ENCODE peak calls at places on chromosomes 13 and 19, in five cellular contexts. E is small intestine, B is aorta, S is psoas muscle, P is breast epithelium. R is an unnamed sample. For H3K36me3, the result is how much of the 10 kb centered on the place peaks cover.

GRCh38 chr19:39498262-39499081 is at the start of gene DLL3:
- DNase-seq in E (peak), B (no peak), S (no peak), P (no peak), R (no peak)

GRCh38 chr19:5281588-5281987 is 59.0 kb downstream of the PTPRS start:
- DNase-seq in E (no peak), B (peak), S (peak), P (no peak), R (no peak)

GRCh38 chr13:105231579-105231978 is 1303.9 kb downstream of the EFNB2 start:
- DNase-seq in E (no peak), B (no peak), S (no peak), P (no peak), R (no peak)

GRCh38 chr13:27161980-27162379 is 9.6 kb downstream of the USP12 start:
- DNase-seq in E (no peak), B (no peak), S (no peak), P (no peak), R (no peak)

GRCh38 chr19:42132851-42133528 is 744 bp upstream of the POU2F2 start:
- DNase-seq in E (peak), B (peak), S (peak), P (peak), R (no peak)

GRCh38 chr13:20363604-20364003 is 131.5 kb upstream of the GJB6 start:
- DNase-seq in E (no peak), B (no peak), S (no peak), P (no peak), R (no peak)

GRCh38 chr13:29917573-29918091 is 67.2 kb upstream of the UBL3 start:
- DNase-seq in E (no peak), B (no peak), S (no peak), P (no peak), R (no peak)

GRCh38 chr19:53432088-53432661 is 391 bp downstream of the ZNF761 start:
- DNase-seq in E (no peak), B (peak), S (peak), P (no peak), R (no peak)

GRCh38 chr19:9848060-9848459 is 12.9 kb downstream of the PIN1 start:
- DNase-seq in E (no peak), B (no peak), S (no peak), P (no peak), R (no peak)

GRCh38 chr13:50948576-50948975 is 39.0 kb downstream of the RNASEH2B start:
- DNase-seq in E (no peak), B (no peak), S (no peak), P (no peak), R (no peak)

GRCh38 chr19:7159105-7159933 is 89.8 kb downstream of the ZNF557 start:
- DNase-seq in E (no peak), B (peak), S (peak), P (no peak), R (no peak)

GRCh38 chr13:42807236-42807635 is 25.9 kb downstream of the FAM216B start:
- DNase-seq in E (no peak), B (no peak), S (no peak), P (no peak), R (no peak)

GRCh38 chr13:99307648-99308339 is 595 bp upstream of the GPR183 start:
- DNase-seq in E (no peak), B (no peak), S (no peak), P (no peak), R (no peak)

GRCh38 chr19:5287066-5287465 is 53.5 kb downstream of the PTPRS start:
- DNase-seq in E (no peak), B (no peak), S (no peak), P (no peak), R (no peak)

GRCh38 chr13:22235285-22235949 is 564.5 kb downstream of the FGF9 start:
- DNase-seq in E (peak), B (no peak), S (no peak), P (no peak), R (peak)

GRCh38 chr13:48214519-48215121 is 18.4 kb upstream of the ITM2B start:
- DNase-seq in E (no peak), B (no peak), S (no peak), P (no peak), R (no peak)

GRCh38 chr19:7888145-7888825 is at the start of gene LRRC8E:
- DNase-seq in E (peak), B (no peak), S (no peak), P (peak), R (no peak)

GRCh38 chr13:60095300-60095699 is 68.4 kb downstream of the DIAPH3 start:
- DNase-seq in E (no peak), B (no peak), S (no peak), P (no peak), R (no peak)

GRCh38 chr19:12994701-12995595 is at the start of gene NFIX:
- DNase-seq in E (peak), B (peak), S (peak), P (peak), R (no peak)

GRCh38 chr13:38819053-38819452 is 132.2 kb downstream of the FREM2 start:
- DNase-seq in E (no peak), B (no peak), S (no peak), P (no peak), R (no peak)

GRCh38 chr19:46786236-46787039 is 2.0 kb downstream of the SLC1A5 start:
- DNase-seq in E (peak), B (peak), S (peak), P (peak), R (no peak)

GRCh38 chr13:89061821-89062220 is 1390.7 kb downstream of the SLITRK5 start:
- DNase-seq in E (peak), B (no peak), S (no peak), P (no peak), R (no peak)

GRCh38 chr13:27174766-27175455 is 3.3 kb upstream of the USP12 start:
- DNase-seq in E (no peak), B (no peak), S (no peak), P (no peak), R (no peak)

GRCh38 chr13:23087884-23088283 is 92.9 kb upstream of the SGCG start:
- DNase-seq in E (peak), B (no peak), S (no peak), P (no peak), R (peak)

GRCh38 chr19:38263696-38264485 is 482 bp upstream of the SPINT2 start:
- DNase-seq in E (peak), B (peak), S (no peak), P (no peak), R (peak)

GRCh38 chr19:4977299-4978174 is 8.6 kb downstream of the KDM4B start:
- DNase-seq in E (no peak), B (peak), S (peak), P (no peak), R (no peak)

GRCh38 chr19:1615156-1615765 is 10.0 kb upstream of the UQCR11 start:
- DNase-seq in E (no peak), B (no peak), S (no peak), P (no peak), R (no peak)
- H3K36me3 ChIP-seq in E (under half), B (under half), S (under half), P (under half), R (half or more)

DNA sequence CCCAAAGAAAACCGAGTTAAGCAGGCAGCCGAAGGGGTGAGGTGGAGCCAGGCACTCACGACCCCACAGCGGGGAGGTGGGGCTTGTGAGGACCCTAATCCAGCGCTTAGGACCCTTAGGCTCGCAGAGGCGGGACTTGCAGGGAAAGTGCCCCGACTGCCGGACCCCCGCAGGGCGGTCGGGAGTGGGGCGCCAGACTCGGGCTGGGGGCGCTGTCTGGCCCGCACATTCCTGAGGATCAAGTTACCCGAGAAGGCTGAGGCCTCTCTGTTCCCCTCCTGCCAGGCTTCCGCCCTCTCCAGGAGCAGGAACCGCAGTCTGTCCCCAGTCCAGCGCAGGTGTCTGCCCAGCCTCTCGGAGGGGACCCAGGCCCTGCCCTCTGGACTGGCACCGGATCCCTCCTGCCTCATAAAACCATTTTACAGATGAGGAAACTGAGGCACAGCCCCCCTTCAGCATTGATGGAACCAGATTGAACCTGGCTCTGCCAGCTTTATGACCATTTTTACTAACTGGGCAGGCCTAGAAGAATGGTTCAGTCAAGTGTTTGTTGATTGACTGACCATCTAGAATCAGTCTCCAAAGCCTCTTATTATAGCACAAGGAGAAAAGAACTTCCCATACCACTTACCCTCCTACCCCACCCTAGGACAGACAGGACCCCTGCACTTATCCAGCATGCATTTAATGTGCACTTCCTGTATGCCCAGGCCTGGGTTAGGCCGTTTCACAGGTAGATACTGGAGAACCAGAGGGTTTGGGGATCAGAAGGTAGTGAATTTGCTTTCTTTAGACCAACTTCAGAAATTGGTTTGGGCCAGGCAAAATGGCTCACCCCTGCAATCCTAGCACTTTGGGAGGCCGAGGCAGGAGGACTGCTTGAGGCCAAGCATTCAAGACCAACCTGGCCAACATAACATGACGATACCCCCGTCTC is 6.7 kb upstream of the JUND start:
- DNase-seq in E (no peak), B (no peak), S (no peak), P (no peak), R (no peak)
- H3K27ac ChIP-seq in E (no peak), B (no peak), S (peak), P (peak), R (no peak)

DNA sequence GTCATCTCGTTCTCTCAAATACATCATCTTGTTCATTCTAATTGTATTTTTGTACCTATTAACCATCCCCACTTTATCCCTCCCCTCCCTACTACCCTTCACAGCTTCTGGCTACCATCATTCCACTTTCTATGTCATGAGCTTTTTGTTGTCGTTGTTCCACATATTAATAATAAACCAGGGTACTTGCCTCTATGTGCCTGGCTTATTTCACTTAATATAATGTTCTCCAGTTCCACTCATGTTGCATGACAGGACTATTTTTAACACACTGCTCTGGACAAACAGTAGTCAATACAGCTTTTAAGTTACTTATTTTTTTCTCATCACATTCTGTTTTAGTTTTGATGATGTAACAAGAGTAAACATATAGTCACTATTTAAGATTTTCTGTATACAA is 872.3 kb downstream of the SLITRK1 start:
- DNase-seq in E (no peak), B (no peak), S (no peak), P (no peak), R (no peak)
- H3K36me3 ChIP-seq in E (under half), B (under half), S (under half), P (under half), R (under half)

DNA sequence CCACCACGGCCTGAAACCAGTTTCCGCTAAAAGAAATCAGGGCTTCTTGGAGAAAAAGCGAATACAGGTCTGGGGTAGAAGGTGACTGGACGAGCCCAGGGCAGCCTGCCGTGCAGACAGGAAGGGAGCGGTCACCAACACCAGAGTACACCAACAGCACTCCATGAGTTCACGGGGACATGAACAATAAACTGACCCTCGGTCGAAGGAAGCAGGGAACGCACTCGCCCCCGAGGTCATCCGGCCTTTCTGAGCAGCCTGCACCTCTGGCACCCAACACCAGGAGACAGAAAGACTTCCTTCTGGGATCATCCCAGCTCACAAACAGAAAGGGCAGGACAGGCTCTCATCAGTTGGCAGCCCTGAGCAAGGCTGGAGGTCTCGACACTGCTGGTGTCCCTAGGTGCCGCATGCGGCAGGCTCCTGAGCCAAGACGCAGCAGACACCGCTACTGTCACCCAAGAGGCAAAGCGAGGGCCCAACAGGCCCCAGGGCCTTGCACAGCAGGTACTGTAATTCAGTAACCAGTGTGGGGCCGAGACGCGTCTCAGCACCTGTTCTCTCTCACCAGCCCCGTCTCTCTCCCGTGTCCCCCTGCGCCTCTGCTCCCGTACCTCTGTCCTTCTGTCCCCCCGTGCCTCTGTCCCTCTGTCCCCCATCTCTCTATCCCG is 18.0 kb downstream of the DCUN1D2 start:
- DNase-seq in E (no peak), B (no peak), S (no peak), P (no peak), R (no peak)
- H3K27ac ChIP-seq in E (peak), B (no peak), S (peak), P (no peak), R (no peak)

GRCh38 chr13:69948016-69948415 is 159.6 kb upstream of the ATXN8OS start:
- DNase-seq in E (no peak), B (no peak), S (no peak), P (no peak), R (no peak)
- H3K36me3 ChIP-seq in E (under half), B (under half), S (under half), P (under half), R (under half)

DNA sequence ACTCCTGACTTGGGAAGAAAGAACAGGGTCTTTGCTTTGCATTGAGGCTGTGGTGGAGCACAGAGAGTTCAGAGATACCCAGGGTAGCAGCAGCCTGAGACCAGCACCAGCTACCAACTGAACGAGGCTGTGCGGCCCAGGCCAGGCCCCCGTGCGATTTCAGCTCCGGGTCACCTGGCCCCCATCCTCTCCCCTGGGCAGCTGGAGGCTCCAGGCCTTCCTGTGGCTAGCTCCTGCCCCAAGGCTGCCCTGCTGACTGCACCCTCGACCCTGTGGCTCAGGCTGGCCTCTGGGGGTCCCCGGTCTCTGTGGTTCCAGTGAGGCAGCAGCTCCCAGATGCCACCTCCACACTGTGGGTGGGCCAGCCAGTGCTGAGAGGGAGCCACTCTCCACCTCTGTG is 52.8 kb downstream of the MCF2L start:
- DNase-seq in E (no peak), B (no peak), S (no peak), P (no peak), R (no peak)
- H3K27ac ChIP-seq in E (no peak), B (no peak), S (peak), P (no peak), R (no peak)

GRCh38 chr19:48471836-48472235 is 2.7 kb downstream of the CYTH2 start:
- DNase-seq in E (no peak), B (no peak), S (no peak), P (no peak), R (no peak)
- H3K36me3 ChIP-seq in E (under half), B (under half), S (under half), P (under half), R (half or more)

DNA sequence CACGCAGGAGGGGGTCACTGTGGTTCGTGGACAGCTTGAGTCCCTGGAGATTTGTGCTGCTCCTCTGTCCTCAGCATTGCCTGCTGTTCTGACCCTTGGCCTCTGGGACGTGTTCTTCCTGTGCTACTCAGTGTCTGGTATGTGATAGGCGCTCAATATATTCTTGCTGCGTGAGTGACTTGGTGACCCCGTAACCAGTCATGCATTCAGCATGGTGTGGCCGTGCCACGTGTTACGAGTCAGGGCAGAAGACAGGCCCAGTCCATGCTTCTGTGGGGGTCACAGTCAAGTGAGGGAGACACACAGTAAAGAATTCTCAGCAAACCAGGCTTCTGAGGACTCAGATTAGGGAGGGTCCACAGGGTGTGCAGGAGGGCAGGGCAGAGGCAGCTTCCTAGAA is 7.8 kb downstream of the PPP1R37 start:
- DNase-seq in E (peak), B (no peak), S (no peak), P (no peak), R (no peak)
- H3K27ac ChIP-seq in E (peak), B (no peak), S (peak), P (peak), R (no peak)

DNA sequence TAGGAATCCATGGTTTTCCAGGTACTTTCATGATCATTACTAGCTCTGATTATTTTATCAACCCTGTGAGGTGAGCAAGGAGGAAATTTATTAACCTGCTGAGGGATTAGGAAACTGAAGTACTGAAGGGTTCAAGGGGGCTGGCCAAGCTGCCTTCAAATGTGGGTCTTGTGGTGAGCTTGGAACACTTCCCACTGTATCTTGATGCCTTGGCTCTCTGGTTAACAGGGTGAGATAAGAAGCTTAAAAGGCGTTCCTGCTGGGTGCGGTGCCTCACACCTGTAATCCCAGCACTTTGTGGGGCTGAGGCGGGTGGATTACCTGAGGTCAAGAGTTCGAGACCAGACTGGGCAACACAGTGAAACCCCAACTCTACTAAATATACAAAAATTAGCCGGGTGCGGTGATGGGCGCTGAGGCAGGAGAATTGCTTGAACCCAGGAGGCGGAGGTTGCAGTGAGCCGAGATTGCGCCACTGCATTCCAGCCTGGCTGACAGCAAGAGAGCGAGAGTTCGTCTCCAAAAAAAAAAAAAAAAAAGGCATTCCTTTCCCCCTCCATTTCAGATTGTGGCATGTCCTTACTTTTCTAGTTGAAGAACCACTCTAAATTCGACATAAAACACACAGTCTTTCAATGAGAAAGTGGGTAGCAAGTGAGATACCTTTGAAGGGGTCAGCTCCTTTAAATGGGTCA is 70.2 kb downstream of the KLF2 start:
- DNase-seq in E (no peak), B (no peak), S (no peak), P (no peak), R (no peak)
- H3K36me3 ChIP-seq in E (under half), B (under half), S (under half), P (under half), R (under half)

GRCh38 chr13:34166406-34166805 is 348.5 kb downstream of the RFC3 start:
- DNase-seq in E (no peak), B (no peak), S (no peak), P (no peak), R (no peak)

GRCh38 chr13:34174671-34175145 is 356.8 kb downstream of the RFC3 start:
- DNase-seq in E (no peak), B (no peak), S (no peak), P (no peak), R (no peak)

GRCh38 chr13:34176636-34177035 is 358.7 kb downstream of the RFC3 start:
- DNase-seq in E (no peak), B (no peak), S (no peak), P (no peak), R (no peak)

GRCh38 chr13:34172048-34172447 is 354.1 kb downstream of the RFC3 start:
- DNase-seq in E (no peak), B (no peak), S (no peak), P (no peak), R (no peak)
- H3K27ac ChIP-seq in E (no peak), B (no peak), S (no peak), P (no peak), R (no peak)